ENCODE peak calls at places on chromosomes 12 and 14, in eight cellular contexts. One of them, this sample, is unnamed.

GRCh38 chr14:95452890-95453712 is 63.3 kb downstream of the SYNE3 start:
- DNase-seq in Peyer's patch: no peak
- DNase-seq in sigmoid colon: no peak
- DNase-seq in tibial nerve: no peak
- DNase-seq in HFF-Myc: no peak
- DNase-seq in tibial artery: no peak
- DNase-seq in A549: no peak
- DNase-seq in vagina: no peak
- DNase-seq in this sample: no peak

GRCh38 chr12:54984602-54985376 is at the start of gene TESPA1:
- DNase-seq in tibial artery: peak
- DNase-seq in tibial nerve: peak
- DNase-seq in Peyer's patch: peak
- DNase-seq in A549: no peak
- DNase-seq in sigmoid colon: peak
- DNase-seq in HFF-Myc: no peak
- DNase-seq in vagina: no peak
- DNase-seq in this sample: no peak

GRCh38 chr14:89319687-89320086 is 97.3 kb downstream of the FOXN3 start:
- DNase-seq in tibial nerve: no peak
- DNase-seq in vagina: no peak
- DNase-seq in Peyer's patch: no peak
- DNase-seq in A549: no peak
- DNase-seq in tibial artery: no peak
- DNase-seq in HFF-Myc: no peak
- DNase-seq in sigmoid colon: no peak
- DNase-seq in this sample: no peak

GRCh38 chr14:33525626-33526025 is 425.2 kb downstream of the EGLN3 start:
- DNase-seq in Peyer's patch: no peak
- DNase-seq in vagina: no peak
- DNase-seq in HFF-Myc: no peak
- DNase-seq in tibial nerve: no peak
- DNase-seq in sigmoid colon: no peak
- DNase-seq in tibial artery: no peak
- DNase-seq in A549: no peak
- DNase-seq in this sample: peak

GRCh38 chr12:113932411-113933196 is 33.5 kb downstream of the RBM19 start:
- DNase-seq in tibial artery: no peak
- DNase-seq in A549: no peak
- DNase-seq in Peyer's patch: no peak
- DNase-seq in HFF-Myc: no peak
- DNase-seq in vagina: no peak
- DNase-seq in tibial nerve: no peak
- DNase-seq in sigmoid colon: no peak
- DNase-seq in this sample: peak

GRCh38 chr12:54411398-54412241 is 7.4 kb downstream of the ITGA5 start:
- DNase-seq in A549: peak
- DNase-seq in tibial artery: peak
- DNase-seq in sigmoid colon: peak
- DNase-seq in HFF-Myc: peak
- DNase-seq in Peyer's patch: peak
- DNase-seq in tibial nerve: peak
- DNase-seq in vagina: no peak
- DNase-seq in this sample: peak

GRCh38 chr12:49138587-49138986 is 7.4 kb upstream of the TUBA1B start:
- DNase-seq in Peyer's patch: no peak
- DNase-seq in HFF-Myc: no peak
- DNase-seq in tibial artery: no peak
- DNase-seq in vagina: no peak
- DNase-seq in A549: peak
- DNase-seq in sigmoid colon: no peak
- DNase-seq in tibial nerve: no peak
- DNase-seq in this sample: no peak

GRCh38 chr14:27040552-27040951 is 442.7 kb upstream of the NOVA1 start:
- DNase-seq in Peyer's patch: no peak
- DNase-seq in HFF-Myc: no peak
- DNase-seq in vagina: no peak
- DNase-seq in tibial artery: no peak
- DNase-seq in A549: no peak
- DNase-seq in tibial nerve: no peak
- DNase-seq in sigmoid colon: no peak
- DNase-seq in this sample: no peak

GRCh38 chr12:6056406-6057211 is 67.9 kb downstream of the VWF start:
- DNase-seq in vagina: no peak
- DNase-seq in A549: peak
- DNase-seq in tibial artery: no peak
- DNase-seq in Peyer's patch: no peak
- DNase-seq in HFF-Myc: no peak
- DNase-seq in sigmoid colon: no peak
- DNase-seq in tibial nerve: no peak
- DNase-seq in this sample: no peak

GRCh38 chr14:64544607-64545312 is 4.2 kb downstream of the HSPA2 start:
- DNase-seq in tibial artery: no peak
- DNase-seq in Peyer's patch: no peak
- DNase-seq in A549: no peak
- DNase-seq in vagina: no peak
- DNase-seq in HFF-Myc: no peak
- DNase-seq in tibial nerve: no peak
- DNase-seq in sigmoid colon: no peak
- DNase-seq in this sample: peak

GRCh38 chr12:1093166-1093751 is 102.2 kb downstream of the ERC1 start:
- DNase-seq in tibial artery: no peak
- DNase-seq in A549: peak
- DNase-seq in tibial nerve: no peak
- DNase-seq in sigmoid colon: no peak
- DNase-seq in Peyer's patch: no peak
- DNase-seq in HFF-Myc: peak
- DNase-seq in vagina: no peak
- DNase-seq in this sample: peak

GRCh38 chr12:125856899-125857298 is 791.7 kb downstream of the AACS start:
- DNase-seq in HFF-Myc: no peak
- DNase-seq in Peyer's patch: no peak
- DNase-seq in tibial nerve: no peak
- DNase-seq in A549: no peak
- DNase-seq in tibial artery: no peak
- DNase-seq in vagina: no peak
- DNase-seq in sigmoid colon: no peak
- DNase-seq in this sample: no peak

GRCh38 chr14:27242874-27243273 is 645.0 kb upstream of the NOVA1 start:
- DNase-seq in sigmoid colon: no peak
- DNase-seq in A549: no peak
- DNase-seq in tibial nerve: no peak
- DNase-seq in Peyer's patch: no peak
- DNase-seq in tibial artery: no peak
- DNase-seq in HFF-Myc: no peak
- DNase-seq in vagina: no peak
- DNase-seq in this sample: no peak

GRCh38 chr12:79274571-79275064 is 410.0 kb downstream of the SYT1 start:
- DNase-seq in Peyer's patch: no peak
- DNase-seq in tibial artery: no peak
- DNase-seq in tibial nerve: no peak
- DNase-seq in vagina: no peak
- DNase-seq in A549: no peak
- DNase-seq in sigmoid colon: no peak
- DNase-seq in HFF-Myc: no peak
- DNase-seq in this sample: no peak

GRCh38 chr12:79127268-79127895 is 262.8 kb downstream of the SYT1 start:
- DNase-seq in Peyer's patch: no peak
- DNase-seq in A549: peak
- DNase-seq in HFF-Myc: peak
- DNase-seq in tibial artery: no peak
- DNase-seq in sigmoid colon: no peak
- DNase-seq in tibial nerve: no peak
- DNase-seq in vagina: no peak
- DNase-seq in this sample: peak

GRCh38 chr12:57637364-57637763 is 4.4 kb upstream of the B4GALNT1 start:
- DNase-seq in vagina: no peak
- DNase-seq in HFF-Myc: no peak
- DNase-seq in sigmoid colon: no peak
- DNase-seq in tibial artery: no peak
- DNase-seq in Peyer's patch: no peak
- DNase-seq in tibial nerve: no peak
- DNase-seq in A549: peak
- DNase-seq in this sample: no peak
- TF ChIP-seq CTCF in vagina: no peak
- TF ChIP-seq CTCF in HFF-Myc: no peak
- TF ChIP-seq CTCF in sigmoid colon: no peak
- TF ChIP-seq CTCF in tibial artery: no peak
- TF ChIP-seq CTCF in Peyer's patch: no peak
- TF ChIP-seq CTCF in tibial nerve: no peak
- TF ChIP-seq CTCF in A549: peak
- TF ChIP-seq CTCF in this sample: no peak

GRCh38 chr12:124385219-124385969 is 90.5 kb downstream of the RFLNA start:
- DNase-seq in tibial artery: no peak
- DNase-seq in HFF-Myc: no peak
- DNase-seq in sigmoid colon: no peak
- DNase-seq in A549: peak
- DNase-seq in vagina: no peak
- DNase-seq in tibial nerve: no peak
- DNase-seq in Peyer's patch: no peak
- DNase-seq in this sample: peak

GRCh38 chr12:124388038-124388676 is 93.3 kb downstream of the RFLNA start:
- DNase-seq in sigmoid colon: no peak
- DNase-seq in A549: no peak
- DNase-seq in Peyer's patch: no peak
- DNase-seq in tibial artery: no peak
- DNase-seq in HFF-Myc: no peak
- DNase-seq in vagina: no peak
- DNase-seq in tibial nerve: no peak
- DNase-seq in this sample: no peak

GRCh38 chr12:124387510-124387855 is 92.6 kb downstream of the RFLNA start:
- DNase-seq in A549: no peak
- DNase-seq in vagina: no peak
- DNase-seq in tibial artery: peak
- DNase-seq in Peyer's patch: no peak
- DNase-seq in sigmoid colon: no peak
- DNase-seq in tibial nerve: no peak
- DNase-seq in HFF-Myc: no peak
- DNase-seq in this sample: peak

GRCh38 chr12:124386059-124386458 is 91.2 kb downstream of the RFLNA start:
- DNase-seq in tibial nerve: no peak
- DNase-seq in tibial artery: no peak
- DNase-seq in sigmoid colon: no peak
- DNase-seq in A549: peak
- DNase-seq in HFF-Myc: no peak
- DNase-seq in vagina: no peak
- DNase-seq in Peyer's patch: no peak
- DNase-seq in this sample: peak

DNA sequence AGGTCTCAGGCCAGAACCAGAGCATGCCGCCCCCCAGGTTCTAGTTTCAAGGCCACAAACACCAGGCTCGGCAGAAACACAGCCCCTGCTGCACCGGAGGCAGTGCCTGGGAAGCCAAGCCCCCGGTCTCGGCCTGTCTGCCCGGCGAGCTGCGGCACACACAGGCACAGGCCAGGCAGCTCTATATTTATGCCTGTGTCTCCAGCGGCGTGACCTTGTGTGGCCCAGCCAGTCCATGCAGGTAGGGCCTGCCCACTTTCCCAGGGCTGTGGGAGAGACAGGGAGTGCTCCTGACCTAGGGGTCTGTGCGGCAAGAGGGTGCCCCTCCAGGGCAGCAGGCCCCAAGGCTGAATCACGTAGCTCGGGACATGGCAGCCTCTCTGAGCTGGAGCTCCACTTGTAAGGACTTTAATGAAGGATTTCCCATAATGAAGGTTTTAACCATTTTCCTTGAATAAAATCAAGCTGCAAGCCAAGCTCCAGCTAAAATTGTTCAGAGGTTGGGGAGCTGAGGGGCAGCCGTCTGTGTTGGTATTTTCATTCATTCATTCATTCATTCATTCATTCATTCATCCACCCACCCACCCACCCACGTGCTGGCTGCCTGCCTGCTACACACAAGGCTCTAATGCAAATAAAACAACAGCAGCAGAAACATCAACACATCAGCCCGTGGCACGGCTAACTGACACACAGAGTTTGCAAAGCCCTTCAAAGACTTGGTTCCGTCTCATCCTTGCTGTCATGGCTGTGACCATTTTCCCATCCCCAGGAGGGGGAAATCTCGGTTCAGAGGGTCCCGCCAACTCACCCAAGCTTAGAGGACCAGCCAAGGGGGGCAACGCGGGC is 92.0 kb downstream of the RFLNA start:
- DNase-seq in vagina: no peak
- DNase-seq in Peyer's patch: no peak
- DNase-seq in HFF-Myc: no peak
- DNase-seq in A549: peak
- DNase-seq in tibial artery: no peak
- DNase-seq in sigmoid colon: no peak
- DNase-seq in tibial nerve: no peak
- DNase-seq in this sample: peak
- H3K4me3 ChIP-seq in vagina: peak
- H3K4me3 ChIP-seq in Peyer's patch: peak
- H3K4me3 ChIP-seq in HFF-Myc: peak
- H3K4me3 ChIP-seq in A549: peak
- H3K4me3 ChIP-seq in tibial artery: peak
- H3K4me3 ChIP-seq in sigmoid colon: no peak
- H3K4me3 ChIP-seq in tibial nerve: peak
- H3K4me3 ChIP-seq in this sample: peak

GRCh38 chr12:90062799-90063198 is 354.2 kb upstream of the ATP2B1 start:
- DNase-seq in tibial artery: no peak
- DNase-seq in HFF-Myc: no peak
- DNase-seq in vagina: no peak
- DNase-seq in sigmoid colon: no peak
- DNase-seq in A549: no peak
- DNase-seq in Peyer's patch: no peak
- DNase-seq in tibial nerve: no peak
- DNase-seq in this sample: no peak
- TF ChIP-seq CTCF in tibial artery: no peak
- TF ChIP-seq CTCF in HFF-Myc: no peak
- TF ChIP-seq CTCF in vagina: no peak
- TF ChIP-seq CTCF in sigmoid colon: no peak
- TF ChIP-seq CTCF in A549: no peak
- TF ChIP-seq CTCF in Peyer's patch: no peak
- TF ChIP-seq CTCF in tibial nerve: no peak
- TF ChIP-seq CTCF in this sample: no peak

DNA sequence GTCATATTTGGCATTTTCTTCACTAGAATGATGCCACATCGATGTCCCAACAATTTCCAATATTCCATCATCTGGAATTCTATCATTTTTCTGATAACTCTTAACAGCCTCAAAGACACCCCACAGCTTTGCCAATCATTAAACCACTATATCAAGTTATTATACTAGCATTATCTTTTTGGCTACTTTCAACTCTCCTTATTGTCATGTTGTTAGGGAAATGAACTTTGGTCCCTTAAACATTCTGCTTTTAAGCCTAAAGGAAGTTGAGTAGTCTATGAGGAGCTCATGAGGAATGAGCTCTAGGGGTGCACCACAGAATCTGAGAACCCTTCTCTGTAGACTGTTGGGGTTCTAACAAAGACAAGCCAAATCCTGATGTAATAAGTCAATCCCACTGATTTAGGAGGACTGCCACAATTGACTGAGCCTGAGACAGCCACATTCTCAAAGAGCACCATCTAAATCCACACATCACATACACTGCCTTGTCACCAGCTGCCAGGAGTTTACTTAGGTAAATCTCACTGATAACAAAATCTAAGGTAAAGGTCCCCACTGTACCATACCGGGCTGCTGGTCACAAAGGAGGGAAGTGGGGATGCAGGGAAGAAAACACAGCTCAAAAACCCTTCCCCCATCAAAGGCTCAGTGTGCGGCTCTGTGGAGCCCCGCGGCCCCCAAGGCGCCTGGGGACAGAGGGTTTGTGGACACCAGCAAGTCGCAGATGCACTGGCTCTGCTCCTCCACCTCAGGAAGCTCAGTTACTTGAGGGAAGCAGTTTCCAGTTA is 58.2 kb downstream of the SETD3 start:
- DNase-seq in vagina: no peak
- DNase-seq in sigmoid colon: no peak
- DNase-seq in tibial nerve: no peak
- DNase-seq in A549: no peak
- DNase-seq in tibial artery: no peak
- DNase-seq in HFF-Myc: no peak
- DNase-seq in Peyer's patch: no peak
- DNase-seq in this sample: no peak
- H3K4me3 ChIP-seq in vagina: no peak
- H3K4me3 ChIP-seq in sigmoid colon: no peak
- H3K4me3 ChIP-seq in tibial nerve: no peak
- H3K4me3 ChIP-seq in A549: no peak
- H3K4me3 ChIP-seq in tibial artery: no peak
- H3K4me3 ChIP-seq in HFF-Myc: no peak
- H3K4me3 ChIP-seq in Peyer's patch: no peak
- H3K4me3 ChIP-seq in this sample: no peak